ENCODE peak calls at places on chromosomes 4 and X, in nine cellular contexts. One of them, this sample, is unnamed.

GRCh38 chrX:149145845-149146285 is 359.2 kb downstream of the IDS start:
- DNase-seq in cardiac fibroblast: no peak
- DNase-seq in coronary artery: no peak
- DNase-seq in SK-N-SH: no peak
- DNase-seq in brain microvascular endothelial cell: no peak
- DNase-seq in psoas muscle: no peak
- DNase-seq in spleen: no peak
- DNase-seq in IMR-90: no peak
- DNase-seq in WERI-Rb-1: no peak
- DNase-seq in this sample: no peak

GRCh38 chrX:69024931-69025330 is 140.3 kb downstream of the PJA1 start:
- DNase-seq in cardiac fibroblast: peak; percentile 71
- DNase-seq in coronary artery: peak; percentile 77
- DNase-seq in WERI-Rb-1: no peak
- DNase-seq in spleen: peak; percentile 79
- DNase-seq in SK-N-SH: peak; percentile 41
- DNase-seq in psoas muscle: peak; percentile 72
- DNase-seq in brain microvascular endothelial cell: peak; percentile 20
- DNase-seq in IMR-90: peak; percentile 59
- DNase-seq in this sample: peak; percentile 5

GRCh38 chrX:134162032-134162431 is 75.0 kb upstream of the CCDC160 start:
- DNase-seq in WERI-Rb-1: no peak
- DNase-seq in SK-N-SH: no peak
- DNase-seq in IMR-90: no peak
- DNase-seq in spleen: no peak
- DNase-seq in brain microvascular endothelial cell: no peak
- DNase-seq in psoas muscle: no peak
- DNase-seq in coronary artery: no peak
- DNase-seq in cardiac fibroblast: no peak
- DNase-seq in this sample: no peak

GRCh38 chr4:80115368-80116181 is 42.5 kb upstream of the ANTXR2 start:
- DNase-seq in cardiac fibroblast: no peak
- DNase-seq in psoas muscle: no peak
- DNase-seq in brain microvascular endothelial cell: no peak
- DNase-seq in IMR-90: no peak
- DNase-seq in spleen: no peak
- DNase-seq in coronary artery: no peak
- DNase-seq in SK-N-SH: no peak
- DNase-seq in WERI-Rb-1: no peak
- DNase-seq in this sample: no peak

GRCh38 chr4:25838526-25838925 is 24.3 kb downstream of the SEL1L3 start:
- DNase-seq in spleen: no peak
- DNase-seq in psoas muscle: no peak
- DNase-seq in brain microvascular endothelial cell: no peak
- DNase-seq in IMR-90: no peak
- DNase-seq in cardiac fibroblast: no peak
- DNase-seq in WERI-Rb-1: peak; percentile 61
- DNase-seq in SK-N-SH: no peak
- DNase-seq in coronary artery: peak; percentile 40
- DNase-seq in this sample: no peak

GRCh38 chr4:91448668-91449330 is 855.0 kb upstream of the GRID2 start:
- DNase-seq in SK-N-SH: no peak
- DNase-seq in IMR-90: no peak
- DNase-seq in WERI-Rb-1: no peak
- DNase-seq in psoas muscle: no peak
- DNase-seq in brain microvascular endothelial cell: no peak
- DNase-seq in coronary artery: no peak
- DNase-seq in spleen: no peak
- DNase-seq in cardiac fibroblast: peak; percentile 8
- DNase-seq in this sample: peak; percentile 72

GRCh38 chr4:23232987-23233386 is 540.2 kb downstream of the GBA3 start:
- DNase-seq in cardiac fibroblast: peak; percentile 2
- DNase-seq in IMR-90: no peak
- DNase-seq in spleen: no peak
- DNase-seq in WERI-Rb-1: no peak
- DNase-seq in brain microvascular endothelial cell: no peak
- DNase-seq in psoas muscle: no peak
- DNase-seq in coronary artery: no peak
- DNase-seq in SK-N-SH: no peak
- DNase-seq in this sample: no peak

GRCh38 chr4:74330295-74330750 is 22.1 kb downstream of the EPGN start:
- DNase-seq in spleen: no peak
- DNase-seq in coronary artery: no peak
- DNase-seq in SK-N-SH: no peak
- DNase-seq in IMR-90: no peak
- DNase-seq in psoas muscle: no peak
- DNase-seq in WERI-Rb-1: no peak
- DNase-seq in cardiac fibroblast: peak; percentile 43
- DNase-seq in brain microvascular endothelial cell: no peak
- DNase-seq in this sample: no peak

GRCh38 chrX:78329486-78329885 is 2.1 kb upstream of the CYSLTR1 start:
- DNase-seq in IMR-90: no peak
- DNase-seq in WERI-Rb-1: no peak
- DNase-seq in psoas muscle: no peak
- DNase-seq in brain microvascular endothelial cell: no peak
- DNase-seq in coronary artery: no peak
- DNase-seq in spleen: no peak
- DNase-seq in SK-N-SH: no peak
- DNase-seq in cardiac fibroblast: no peak
- DNase-seq in this sample: no peak

GRCh38 chr4:42397256-42397634 is at the start of gene SHISA3:
- DNase-seq in coronary artery: no peak
- DNase-seq in brain microvascular endothelial cell: no peak
- DNase-seq in cardiac fibroblast: peak; percentile 48
- DNase-seq in WERI-Rb-1: peak; percentile 40
- DNase-seq in SK-N-SH: peak; percentile 71
- DNase-seq in IMR-90: no peak
- DNase-seq in spleen: no peak
- DNase-seq in psoas muscle: peak; percentile 22
- DNase-seq in this sample: no peak

GRCh38 chr4:148442830-148443549 is 776 bp upstream of the NR3C2 start:
- DNase-seq in spleen: peak; percentile 90
- DNase-seq in WERI-Rb-1: no peak
- DNase-seq in IMR-90: no peak
- DNase-seq in psoas muscle: peak; percentile 35
- DNase-seq in brain microvascular endothelial cell: no peak
- DNase-seq in SK-N-SH: peak; percentile 45
- DNase-seq in coronary artery: no peak
- DNase-seq in cardiac fibroblast: peak; percentile 34
- DNase-seq in this sample: no peak

GRCh38 chrX:154652311-154653047 is 900 bp downstream of the CTAG2 start:
- DNase-seq in spleen: peak; percentile 73
- DNase-seq in SK-N-SH: no peak
- DNase-seq in psoas muscle: no peak
- DNase-seq in coronary artery: peak; percentile 61
- DNase-seq in IMR-90: no peak
- DNase-seq in cardiac fibroblast: no peak
- DNase-seq in WERI-Rb-1: no peak
- DNase-seq in brain microvascular endothelial cell: no peak
- DNase-seq in this sample: no peak

GRCh38 chrX:152958524-152959465 is 35.1 kb downstream of the PNMA5 start:
- DNase-seq in SK-N-SH: peak; percentile 87
- DNase-seq in psoas muscle: peak; percentile 86
- DNase-seq in spleen: peak; percentile 94
- DNase-seq in WERI-Rb-1: peak; percentile 88
- DNase-seq in brain microvascular endothelial cell: peak; percentile 81
- DNase-seq in IMR-90: peak; percentile 85
- DNase-seq in cardiac fibroblast: peak; percentile 90
- DNase-seq in coronary artery: peak; percentile 90
- DNase-seq in this sample: peak; percentile 58

GRCh38 chr4:77576351-77576750 is 29.3 kb upstream of the CXCL13 start:
- DNase-seq in SK-N-SH: no peak
- DNase-seq in spleen: no peak
- DNase-seq in psoas muscle: no peak
- DNase-seq in coronary artery: no peak
- DNase-seq in brain microvascular endothelial cell: no peak
- DNase-seq in IMR-90: no peak
- DNase-seq in WERI-Rb-1: no peak
- DNase-seq in cardiac fibroblast: no peak
- DNase-seq in this sample: no peak

GRCh38 chrX:150942958-150943594 is 40.1 kb upstream of the HMGB3 start:
- DNase-seq in psoas muscle: no peak
- DNase-seq in IMR-90: no peak
- DNase-seq in brain microvascular endothelial cell: no peak
- DNase-seq in WERI-Rb-1: no peak
- DNase-seq in spleen: peak; percentile 58
- DNase-seq in SK-N-SH: no peak
- DNase-seq in cardiac fibroblast: no peak
- DNase-seq in coronary artery: no peak
- DNase-seq in this sample: no peak

GRCh38 chrX:41921492-41922124 is 1.7 kb downstream of the CASK start:
- DNase-seq in cardiac fibroblast: peak; percentile 64
- DNase-seq in brain microvascular endothelial cell: no peak
- DNase-seq in WERI-Rb-1: no peak
- DNase-seq in SK-N-SH: no peak
- DNase-seq in spleen: no peak
- DNase-seq in psoas muscle: no peak
- DNase-seq in IMR-90: peak; percentile 37
- DNase-seq in coronary artery: no peak
- DNase-seq in this sample: no peak

GRCh38 chrX:74779175-74779574 is 146.1 kb downstream of the NEXMIF start:
- DNase-seq in SK-N-SH: no peak
- DNase-seq in WERI-Rb-1: no peak
- DNase-seq in cardiac fibroblast: no peak
- DNase-seq in spleen: no peak
- DNase-seq in brain microvascular endothelial cell: no peak
- DNase-seq in psoas muscle: no peak
- DNase-seq in IMR-90: no peak
- DNase-seq in coronary artery: no peak
- DNase-seq in this sample: no peak

GRCh38 chr4:22597471-22597870 is 81.6 kb upstream of the ADGRA3 start:
- DNase-seq in spleen: no peak
- DNase-seq in psoas muscle: no peak
- DNase-seq in coronary artery: no peak
- DNase-seq in WERI-Rb-1: no peak
- DNase-seq in cardiac fibroblast: no peak
- DNase-seq in SK-N-SH: no peak
- DNase-seq in brain microvascular endothelial cell: no peak
- DNase-seq in IMR-90: no peak
- DNase-seq in this sample: no peak

GRCh38 chr4:2182981-2183380 is 58.9 kb downstream of the HAUS3 start:
- DNase-seq in cardiac fibroblast: peak; percentile 16
- DNase-seq in brain microvascular endothelial cell: no peak
- DNase-seq in IMR-90: peak; percentile 44
- DNase-seq in psoas muscle: no peak
- DNase-seq in coronary artery: no peak
- DNase-seq in WERI-Rb-1: no peak
- DNase-seq in SK-N-SH: no peak
- DNase-seq in spleen: no peak
- DNase-seq in this sample: no peak

GRCh38 chrX:50684871-50685270 is 129.1 kb downstream of the SHROOM4 start:
- DNase-seq in SK-N-SH: no peak
- DNase-seq in coronary artery: no peak
- DNase-seq in spleen: no peak
- DNase-seq in psoas muscle: no peak
- DNase-seq in IMR-90: no peak
- DNase-seq in brain microvascular endothelial cell: no peak
- DNase-seq in cardiac fibroblast: no peak
- DNase-seq in WERI-Rb-1: no peak
- DNase-seq in this sample: no peak

GRCh38 chr4:74499986-74500781 is 55.2 kb downstream of the AREG start:
- DNase-seq in cardiac fibroblast: peak; percentile 77
- DNase-seq in SK-N-SH: no peak
- DNase-seq in spleen: no peak
- DNase-seq in psoas muscle: no peak
- DNase-seq in coronary artery: no peak
- DNase-seq in WERI-Rb-1: no peak
- DNase-seq in brain microvascular endothelial cell: peak; percentile 55
- DNase-seq in IMR-90: peak; percentile 38
- DNase-seq in this sample: no peak

GRCh38 chr4:18020145-18020670 is 1.3 kb downstream of the LCORL start:
- DNase-seq in psoas muscle: no peak
- DNase-seq in spleen: no peak
- DNase-seq in SK-N-SH: no peak
- DNase-seq in coronary artery: no peak
- DNase-seq in brain microvascular endothelial cell: no peak
- DNase-seq in IMR-90: peak; percentile 12
- DNase-seq in cardiac fibroblast: peak; percentile 26
- DNase-seq in WERI-Rb-1: peak; percentile 51
- DNase-seq in this sample: no peak

GRCh38 chrX:104428231-104428630 is 137.8 kb upstream of the IL1RAPL2 start:
- DNase-seq in IMR-90: no peak
- DNase-seq in SK-N-SH: no peak
- DNase-seq in WERI-Rb-1: no peak
- DNase-seq in psoas muscle: no peak
- DNase-seq in coronary artery: no peak
- DNase-seq in spleen: no peak
- DNase-seq in cardiac fibroblast: peak; percentile 0
- DNase-seq in brain microvascular endothelial cell: no peak
- DNase-seq in this sample: no peak

GRCh38 chr4:20395160-20395773 is 143.6 kb downstream of the SLIT2 start:
- DNase-seq in coronary artery: no peak
- DNase-seq in SK-N-SH: no peak
- DNase-seq in psoas muscle: no peak
- DNase-seq in IMR-90: peak; percentile 15
- DNase-seq in brain microvascular endothelial cell: no peak
- DNase-seq in cardiac fibroblast: peak; percentile 62
- DNase-seq in WERI-Rb-1: peak; percentile 70
- DNase-seq in spleen: no peak
- DNase-seq in this sample: no peak
- TF ChIP-seq CTCF in coronary artery: no peak
- TF ChIP-seq CTCF in SK-N-SH: peak; percentile 70
- TF ChIP-seq CTCF in psoas muscle: peak; percentile 36
- TF ChIP-seq CTCF in IMR-90: peak; percentile 44
- TF ChIP-seq CTCF in brain microvascular endothelial cell: peak; percentile 82
- TF ChIP-seq CTCF in cardiac fibroblast: peak; percentile 78
- TF ChIP-seq CTCF in WERI-Rb-1: peak; percentile 76
- TF ChIP-seq CTCF in spleen: peak; percentile 42
- TF ChIP-seq CTCF in this sample: peak; percentile 56

GRCh38 chr4:128821151-128821550 is 11.7 kb downstream of the JADE1 start:
- DNase-seq in coronary artery: no peak
- DNase-seq in cardiac fibroblast: no peak
- DNase-seq in IMR-90: no peak
- DNase-seq in brain microvascular endothelial cell: no peak
- DNase-seq in spleen: no peak
- DNase-seq in SK-N-SH: no peak
- DNase-seq in psoas muscle: no peak
- DNase-seq in WERI-Rb-1: no peak
- DNase-seq in this sample: no peak
- H3K4me3 ChIP-seq in coronary artery: no peak overlapping the region
- H3K4me3 ChIP-seq in cardiac fibroblast: no peak overlapping the region
- H3K4me3 ChIP-seq in IMR-90: no peak overlapping the region
- H3K4me3 ChIP-seq in brain microvascular endothelial cell: no peak overlapping the region
- H3K4me3 ChIP-seq in spleen: no peak overlapping the region
- H3K4me3 ChIP-seq in SK-N-SH: no peak overlapping the region
- H3K4me3 ChIP-seq in psoas muscle: no peak overlapping the region
- H3K4me3 ChIP-seq in WERI-Rb-1: no peak overlapping the region
- H3K4me3 ChIP-seq in this sample: no peak overlapping the region

GRCh38 chr4:112176596-112176995 is 31.3 kb downstream of the FAM241A start:
- DNase-seq in IMR-90: no peak
- DNase-seq in spleen: no peak
- DNase-seq in coronary artery: no peak
- DNase-seq in psoas muscle: no peak
- DNase-seq in SK-N-SH: no peak
- DNase-seq in cardiac fibroblast: no peak
- DNase-seq in brain microvascular endothelial cell: no peak
- DNase-seq in WERI-Rb-1: no peak
- DNase-seq in this sample: no peak
- TF ChIP-seq CTCF in IMR-90: no peak
- TF ChIP-seq CTCF in spleen: no peak
- TF ChIP-seq CTCF in coronary artery: no peak
- TF ChIP-seq CTCF in psoas muscle: no peak
- TF ChIP-seq CTCF in SK-N-SH: no peak
- TF ChIP-seq CTCF in cardiac fibroblast: no peak
- TF ChIP-seq CTCF in brain microvascular endothelial cell: no peak
- TF ChIP-seq CTCF in WERI-Rb-1: no peak
- TF ChIP-seq CTCF in this sample: no peak

GRCh38 chr4:107036602-107037151 is 564 bp upstream of the DKK2 start:
- DNase-seq in brain microvascular endothelial cell: no peak
- DNase-seq in coronary artery: no peak
- DNase-seq in IMR-90: no peak
- DNase-seq in SK-N-SH: peak; percentile 33
- DNase-seq in WERI-Rb-1: peak; percentile 13
- DNase-seq in cardiac fibroblast: no peak
- DNase-seq in psoas muscle: no peak
- DNase-seq in spleen: no peak
- DNase-seq in this sample: no peak
- H3K4me3 ChIP-seq in brain microvascular endothelial cell: peak overlapping the region; percentile 60
- H3K4me3 ChIP-seq in coronary artery: peak overlapping the region; percentile 66
- H3K4me3 ChIP-seq in IMR-90: peak overlapping the region; percentile 8
- H3K4me3 ChIP-seq in SK-N-SH: peak overlapping the region; percentile 69
- H3K4me3 ChIP-seq in WERI-Rb-1: peak overlapping the region; percentile 61
- H3K4me3 ChIP-seq in cardiac fibroblast: peak overlapping the region; percentile 48
- H3K4me3 ChIP-seq in psoas muscle: peak overlapping the region; percentile 58
- H3K4me3 ChIP-seq in spleen: peak overlapping the region; percentile 32
- H3K4me3 ChIP-seq in this sample: peak overlapping the region; percentile 56

This sample was measured in astrocyte of the cerebellum.